ENCODE peak calls at places on chromosomes 16 and 17, in seven cellular contexts. U is psoas muscle, X is OCI-LY7, K is esophagus squamous epithelium, D is mesendoderm, W is left ventricle myocardium inferior, G is PC-3. R is an unnamed sample.
A peak's percentile ranks its signal among the peaks of the same experiment; 100 is the strongest.

GRCh38 chr17:75006653-75007052 is 5.8 kb upstream of the MRPL58 start:
- DNase-seq in U (peak; percentile 25), X (no peak), K (no peak), D (no peak), W (no peak), G (peak; percentile 26), R (no peak)

GRCh38 chr16:85174871-85175723 is 62.8 kb upstream of the CIBAR2 start:
- DNase-seq in U (peak; percentile 47), X (no peak), K (no peak), D (no peak), W (no peak), G (peak; percentile 19), R (no peak)

GRCh38 chr16:83781-84615 is 6.0 kb downstream of the MPG start:
- DNase-seq in U (no peak), X (peak; percentile 13), K (no peak), D (no peak), W (no peak), G (no peak), R (no peak)

GRCh38 chr17:9001539-9001938 is 19.8 kb upstream of the NTN1 start:
- DNase-seq in U (no peak), X (no peak), K (no peak), D (no peak), W (no peak), G (no peak), R (no peak)

GRCh38 chr17:50117202-50118040 is 12.5 kb downstream of the SAMD14 start:
- DNase-seq in U (peak; percentile 85), X (peak; percentile 38), K (no peak), D (peak; percentile 88), W (no peak), G (peak; percentile 85), R (no peak)

GRCh38 chr16:19245326-19245925 is 40.1 kb upstream of the CLEC19A start:
- DNase-seq in U (no peak), X (no peak), K (no peak), D (no peak), W (no peak), G (no peak), R (no peak)

GRCh38 chr16:67672739-67673662 is 6.4 kb downstream of the C16orf86 start:
- DNase-seq in U (peak; percentile 82), X (peak; percentile 80), K (no peak), D (peak; percentile 76), W (peak; percentile 65), G (peak; percentile 59), R (peak; percentile 71)

GRCh38 chr17:41736983-41737679 is 2.7 kb upstream of the HAP1 start:
- DNase-seq in U (no peak), X (no peak), K (no peak), D (no peak), W (no peak), G (no peak), R (no peak)

GRCh38 chr16:72270531-72270930 is 98.6 kb upstream of the PMFBP1 start:
- DNase-seq in U (no peak), X (no peak), K (no peak), D (no peak), W (no peak), G (no peak), R (no peak)

GRCh38 chr16:68356249-68356918 is 45.6 kb downstream of the PRMT7 start:
- DNase-seq in U (no peak), X (peak; percentile 24), K (no peak), D (no peak), W (no peak), G (no peak), R (no peak)

GRCh38 chr16:81900014-81900413 is 111.3 kb downstream of the SDR42E1 start:
- DNase-seq in U (no peak), X (no peak), K (no peak), D (no peak), W (no peak), G (no peak), R (no peak)

GRCh38 chr16:68272501-68273209 is 8.3 kb downstream of the SLC7A6 start:
- DNase-seq in U (no peak), X (peak; percentile 82), K (no peak), D (peak; percentile 81), W (no peak), G (no peak), R (no peak)

GRCh38 chr16:11207646-11208045 is 48.4 kb downstream of the SOCS1 start:
- DNase-seq in U (no peak), X (no peak), K (no peak), D (peak; percentile 28), W (no peak), G (no peak), R (no peak)

GRCh38 chr17:6456914-6457687 is 12.8 kb downstream of the PIMREG start:
- DNase-seq in U (peak; percentile 51), X (no peak), K (no peak), D (peak; percentile 41), W (peak; percentile 29), G (peak; percentile 56), R (no peak)

GRCh38 chr16:21263640-21264211 is 14.4 kb downstream of the CRYM start:
- DNase-seq in U (no peak), X (peak; percentile 53), K (no peak), D (peak; percentile 76), W (no peak), G (no peak), R (no peak)

GRCh38 chr17:63919311-63919723 is 678 bp upstream of the GH1 start:
- DNase-seq in U (peak; percentile 65), X (peak; percentile 88), K (no peak), D (peak; percentile 67), W (no peak), G (peak; percentile 76), R (peak; percentile 3)

GRCh38 chr17:59439261-59439660 is 107.8 kb downstream of the YPEL2 start:
- DNase-seq in U (no peak), X (no peak), K (no peak), D (peak; percentile 67), W (no peak), G (no peak), R (no peak)

GRCh38 chr17:58989629-58990028 is 117.1 kb downstream of the TRIM37 start:
- DNase-seq in U (no peak), X (no peak), K (no peak), D (no peak), W (no peak), G (no peak), R (no peak)

GRCh38 chr17:66459811-66460270 is 157.4 kb downstream of the PRKCA start:
- DNase-seq in U (no peak), X (no peak), K (no peak), D (peak; percentile 37), W (peak; percentile 40), G (peak; percentile 97), R (no peak)

GRCh38 chr16:53041196-53041977 is 11.3 kb downstream of the CHD9NB start:
- DNase-seq in U (peak; percentile 92), X (no peak), K (no peak), D (peak; percentile 48), W (peak; percentile 90), G (no peak), R (no peak)

GRCh38 chr16:81997738-81998137 is 13.5 kb downstream of the SDR42E1 start:
- DNase-seq in U (no peak), X (no peak), K (no peak), D (no peak), W (no peak), G (peak; percentile 79), R (no peak)

GRCh38 chr16:77825196-77825595 is 36.8 kb downstream of the VAT1L start:
- DNase-seq in U (no peak), X (no peak), K (no peak), D (no peak), W (no peak), G (no peak), R (no peak)

GRCh38 chr17:78746263-78746948 is 35.7 kb downstream of the CYTH1 start:
- DNase-seq in U (no peak), X (no peak), K (no peak), D (no peak), W (no peak), G (no peak), R (no peak)

GRCh38 chr17:78747479-78747878 is 34.6 kb downstream of the CYTH1 start:
- DNase-seq in U (no peak), X (no peak), K (no peak), D (no peak), W (no peak), G (no peak), R (no peak)

GRCh38 chr17:78748048-78748729 is 33.9 kb downstream of the CYTH1 start:
- DNase-seq in U (no peak), X (no peak), K (no peak), D (no peak), W (no peak), G (no peak), R (no peak)

GRCh38 chr17:78745407-78746088 is 36.5 kb downstream of the CYTH1 start:
- DNase-seq in U (no peak), X (peak; percentile 70), K (no peak), D (no peak), W (no peak), G (peak; percentile 65), R (no peak)

GRCh38 chr17:78746949-78747269 is 35.2 kb downstream of the CYTH1 start:
- DNase-seq in U (no peak), X (no peak), K (no peak), D (no peak), W (no peak), G (no peak), R (no peak)
- H3K27ac ChIP-seq in U (peak overlapping the region; percentile 47), X (peak overlapping the region; percentile 42), K (peak overlapping the region; percentile 36), D (no peak overlapping the region), W (peak overlapping the region; percentile 80), G (no peak overlapping the region), R (no peak overlapping the region)

GRCh38 chr17:4263282-4264215 is at the start of gene ANKFY1:
- DNase-seq in U (peak; percentile 99), X (peak; percentile 97), K (peak; percentile 59), D (peak; percentile 96), W (peak; percentile 96), G (peak; percentile 88), R (peak; percentile 95)

GRCh38 chr17:4269915-4270314 is 6.1 kb upstream of the ANKFY1 start:
- DNase-seq in U (no peak), X (no peak), K (no peak), D (no peak), W (no peak), G (no peak), R (no peak)

GRCh38 chr17:4267402-4267801 is 3.6 kb upstream of the ANKFY1 start:
- DNase-seq in U (no peak), X (no peak), K (no peak), D (no peak), W (no peak), G (no peak), R (no peak)

GRCh38 chr17:4270746-4271145 is 7.0 kb upstream of the ANKFY1 start:
- DNase-seq in U (no peak), X (no peak), K (no peak), D (no peak), W (no peak), G (no peak), R (no peak)

GRCh38 chr17:4266550-4266949 is 2.8 kb upstream of the ANKFY1 start:
- DNase-seq in U (no peak), X (no peak), K (no peak), D (no peak), W (no peak), G (no peak), R (no peak)
- H3K27ac ChIP-seq in U (no peak overlapping the region), X (no peak overlapping the region), K (no peak overlapping the region), D (no peak overlapping the region), W (no peak overlapping the region), G (no peak overlapping the region), R (no peak overlapping the region)

GRCh38 chr17:10156082-10156445 is 42.3 kb downstream of the GAS7 start:
- DNase-seq in U (no peak), X (no peak), K (no peak), D (no peak), W (no peak), G (no peak), R (no peak)
- H3K27ac ChIP-seq in U (no peak overlapping the region), X (no peak overlapping the region), K (no peak overlapping the region), D (no peak overlapping the region), W (peak overlapping the region; percentile 64), G (no peak overlapping the region), R (peak overlapping the region; percentile 47)

GRCh38 chr16:48911700-48912099 is 301.7 kb upstream of the N4BP1 start:
- DNase-seq in U (no peak), X (no peak), K (no peak), D (no peak), W (no peak), G (peak; percentile 26), R (no peak)
- H3K27ac ChIP-seq in U (no peak overlapping the region), X (no peak overlapping the region), K (no peak overlapping the region), D (no peak overlapping the region), W (no peak overlapping the region), G (no peak overlapping the region), R (no peak overlapping the region)

R was measured in substantia nigra.